ENCODE peak calls at places on chromosomes 6 and 20, in five cellular contexts. One of them, this sample, is unnamed. For H3K4me1, the result is how much of the 10 kb centered on the place peaks cover.

GRCh38 chr20:61885759-61886715 is 179.6 kb downstream of the TAF4 start:
- DNase-seq in thyroid gland: no peak
- DNase-seq in right lobe of liver: no peak
- DNase-seq in transverse colon: no peak
- DNase-seq in breast epithelium: no peak
- DNase-seq in this sample: no peak

GRCh38 chr20:20003088-20003954 is 13.8 kb upstream of the NAA20 start:
- DNase-seq in right lobe of liver: no peak
- DNase-seq in transverse colon: peak
- DNase-seq in breast epithelium: no peak
- DNase-seq in thyroid gland: peak
- DNase-seq in this sample: no peak

GRCh38 chr6:52551483-52552277 is 25.2 kb downstream of the TRAM2 start:
- DNase-seq in thyroid gland: peak
- DNase-seq in breast epithelium: peak
- DNase-seq in transverse colon: peak
- DNase-seq in right lobe of liver: peak
- DNase-seq in this sample: peak

GRCh38 chr6:34791842-34792604 is at the start of gene BLTP3A:
- DNase-seq in transverse colon: peak
- DNase-seq in thyroid gland: peak
- DNase-seq in right lobe of liver: peak
- DNase-seq in breast epithelium: no peak
- DNase-seq in this sample: peak

GRCh38 chr6:85996034-85996375 is 353.3 kb upstream of the SYNCRIP start:
- DNase-seq in breast epithelium: no peak
- DNase-seq in thyroid gland: no peak
- DNase-seq in transverse colon: no peak
- DNase-seq in right lobe of liver: no peak
- DNase-seq in this sample: no peak

GRCh38 chr6:151036869-151037680 is 171.6 kb downstream of the MTHFD1L start:
- DNase-seq in transverse colon: no peak
- DNase-seq in breast epithelium: no peak
- DNase-seq in right lobe of liver: no peak
- DNase-seq in thyroid gland: no peak
- DNase-seq in this sample: no peak

GRCh38 chr6:155188707-155189496 is 74.9 kb upstream of the CLDN20 start:
- DNase-seq in thyroid gland: no peak
- DNase-seq in right lobe of liver: no peak
- DNase-seq in breast epithelium: no peak
- DNase-seq in transverse colon: no peak
- DNase-seq in this sample: peak

GRCh38 chr20:59258103-59258705 is 42.2 kb upstream of the EDN3 start:
- DNase-seq in breast epithelium: no peak
- DNase-seq in right lobe of liver: no peak
- DNase-seq in transverse colon: no peak
- DNase-seq in thyroid gland: no peak
- DNase-seq in this sample: no peak

GRCh38 chr6:124765314-124765713 is 196.9 kb upstream of the RNF217 start:
- DNase-seq in right lobe of liver: no peak
- DNase-seq in thyroid gland: no peak
- DNase-seq in breast epithelium: no peak
- DNase-seq in transverse colon: no peak
- DNase-seq in this sample: no peak

GRCh38 chr20:63052571-63053429 is 46.0 kb upstream of the BHLHE23 start:
- DNase-seq in right lobe of liver: peak
- DNase-seq in transverse colon: no peak
- DNase-seq in breast epithelium: peak
- DNase-seq in thyroid gland: no peak
- DNase-seq in this sample: no peak

GRCh38 chr6:34161857-34162515 is 16.1 kb upstream of the GRM4 start:
- DNase-seq in transverse colon: no peak
- DNase-seq in breast epithelium: no peak
- DNase-seq in thyroid gland: no peak
- DNase-seq in right lobe of liver: no peak
- DNase-seq in this sample: no peak

GRCh38 chr20:54172856-54173652 is 732 bp downstream of the CYP24A1 start:
- DNase-seq in transverse colon: no peak
- DNase-seq in breast epithelium: no peak
- DNase-seq in thyroid gland: peak
- DNase-seq in right lobe of liver: no peak
- DNase-seq in this sample: no peak

GRCh38 chr6:150741633-150742200 is 123.8 kb upstream of the MTHFD1L start:
- DNase-seq in thyroid gland: peak
- DNase-seq in transverse colon: no peak
- DNase-seq in right lobe of liver: no peak
- DNase-seq in breast epithelium: no peak
- DNase-seq in this sample: no peak

GRCh38 chr6:164010446-164011071 is 596.0 kb downstream of the QKI start:
- DNase-seq in breast epithelium: no peak
- DNase-seq in transverse colon: no peak
- DNase-seq in right lobe of liver: no peak
- DNase-seq in thyroid gland: no peak
- DNase-seq in this sample: no peak

DNA sequence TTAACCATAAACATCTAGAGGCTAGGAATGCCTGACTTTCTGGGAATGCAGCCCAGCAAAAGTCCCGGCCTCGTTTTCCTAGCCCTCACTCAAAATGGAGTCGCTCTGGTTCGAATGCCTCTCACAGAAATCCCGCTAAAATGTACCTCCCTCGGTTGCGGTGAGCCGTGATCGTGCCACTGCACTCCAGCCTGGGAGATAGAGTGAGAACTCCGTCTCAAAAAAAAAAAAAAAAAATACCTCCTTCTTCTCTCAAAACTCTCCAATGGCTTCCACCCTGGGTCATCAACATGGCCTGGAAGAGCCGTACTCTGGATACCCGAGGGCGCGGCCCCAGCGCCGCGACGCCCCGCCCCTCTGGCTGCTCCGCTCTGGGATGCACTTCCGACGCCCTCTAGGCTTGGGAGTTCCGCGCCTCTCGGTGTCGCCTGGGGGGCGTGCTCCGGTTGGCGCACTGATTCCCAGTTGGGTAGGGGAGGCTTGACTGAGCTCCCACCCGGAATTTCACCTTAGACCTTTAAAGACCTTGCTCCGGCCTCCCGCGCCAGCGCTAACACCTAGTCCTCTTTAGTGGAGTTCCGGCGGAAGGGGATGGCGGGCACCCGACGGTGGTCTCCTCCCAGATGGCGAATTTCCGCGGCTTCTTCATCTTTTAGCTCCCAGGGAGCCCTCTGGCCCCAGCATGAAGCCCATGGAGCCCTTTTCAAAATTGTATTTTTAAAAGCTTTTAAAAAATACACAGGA is 12.3 kb downstream of the HMGN4 start:
- DNase-seq in transverse colon: peak
- DNase-seq in breast epithelium: no peak
- DNase-seq in thyroid gland: peak
- DNase-seq in right lobe of liver: peak
- DNase-seq in this sample: peak
- H3K4me3 ChIP-seq in transverse colon: peak
- H3K4me3 ChIP-seq in breast epithelium: peak
- H3K4me3 ChIP-seq in thyroid gland: peak
- H3K4me3 ChIP-seq in right lobe of liver: peak
- H3K4me3 ChIP-seq in this sample: peak

GRCh38 chr20:35603695-35604443 is 11.8 kb upstream of the SPAG4 start:
- DNase-seq in transverse colon: no peak
- DNase-seq in right lobe of liver: no peak
- DNase-seq in thyroid gland: no peak
- DNase-seq in breast epithelium: no peak
- DNase-seq in this sample: no peak

GRCh38 chr20:35601990-35602389 is 13.6 kb upstream of the SPAG4 start:
- DNase-seq in transverse colon: no peak
- DNase-seq in breast epithelium: no peak
- DNase-seq in right lobe of liver: no peak
- DNase-seq in thyroid gland: no peak
- DNase-seq in this sample: no peak

GRCh38 chr20:35606127-35606526 is 9.5 kb upstream of the SPAG4 start:
- DNase-seq in breast epithelium: no peak
- DNase-seq in right lobe of liver: no peak
- DNase-seq in transverse colon: no peak
- DNase-seq in thyroid gland: no peak
- DNase-seq in this sample: no peak

GRCh38 chr20:35602851-35603495 is 12.7 kb upstream of the SPAG4 start:
- DNase-seq in breast epithelium: no peak
- DNase-seq in transverse colon: no peak
- DNase-seq in thyroid gland: no peak
- DNase-seq in right lobe of liver: no peak
- DNase-seq in this sample: no peak

DNA sequence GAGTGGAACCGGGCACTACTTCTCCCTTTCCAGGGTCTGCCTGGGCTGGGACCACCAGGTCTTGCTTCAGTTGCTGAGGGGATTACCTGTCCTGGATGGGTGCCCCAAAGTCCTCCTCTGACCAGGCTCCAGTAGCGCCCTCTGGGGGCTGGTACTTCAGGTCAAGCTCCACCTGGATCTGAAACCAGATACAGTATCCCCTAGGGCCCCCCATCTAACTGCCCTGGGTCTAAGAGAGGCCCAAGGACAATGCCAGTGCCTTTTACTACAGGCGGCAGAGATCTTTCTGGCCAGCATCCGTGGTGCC is 11.2 kb upstream of the SPAG4 start:
- DNase-seq in thyroid gland: peak
- DNase-seq in breast epithelium: peak
- DNase-seq in transverse colon: peak
- DNase-seq in right lobe of liver: no peak
- DNase-seq in this sample: no peak
- TF ChIP-seq CTCF in thyroid gland: no peak
- TF ChIP-seq CTCF in breast epithelium: no peak
- TF ChIP-seq CTCF in transverse colon: peak
- TF ChIP-seq CTCF in right lobe of liver: no peak
- TF ChIP-seq CTCF in this sample: peak

GRCh38 chr6:131948692-131949614 is 2.2 kb downstream of the CCN2 start:
- DNase-seq in breast epithelium: no peak
- DNase-seq in right lobe of liver: no peak
- DNase-seq in transverse colon: no peak
- DNase-seq in thyroid gland: peak
- DNase-seq in this sample: peak

GRCh38 chr6:131946404-131946991 is 4.7 kb downstream of the CCN2 start:
- DNase-seq in breast epithelium: no peak
- DNase-seq in right lobe of liver: no peak
- DNase-seq in transverse colon: no peak
- DNase-seq in thyroid gland: no peak
- DNase-seq in this sample: no peak

GRCh38 chr6:131949615-131949908 is 1.6 kb downstream of the CCN2 start:
- DNase-seq in right lobe of liver: no peak
- DNase-seq in thyroid gland: no peak
- DNase-seq in breast epithelium: no peak
- DNase-seq in transverse colon: no peak
- DNase-seq in this sample: no peak

GRCh38 chr6:131946992-131947955 is 3.9 kb downstream of the CCN2 start:
- DNase-seq in right lobe of liver: no peak
- DNase-seq in thyroid gland: no peak
- DNase-seq in breast epithelium: no peak
- DNase-seq in transverse colon: no peak
- DNase-seq in this sample: no peak

DNA sequence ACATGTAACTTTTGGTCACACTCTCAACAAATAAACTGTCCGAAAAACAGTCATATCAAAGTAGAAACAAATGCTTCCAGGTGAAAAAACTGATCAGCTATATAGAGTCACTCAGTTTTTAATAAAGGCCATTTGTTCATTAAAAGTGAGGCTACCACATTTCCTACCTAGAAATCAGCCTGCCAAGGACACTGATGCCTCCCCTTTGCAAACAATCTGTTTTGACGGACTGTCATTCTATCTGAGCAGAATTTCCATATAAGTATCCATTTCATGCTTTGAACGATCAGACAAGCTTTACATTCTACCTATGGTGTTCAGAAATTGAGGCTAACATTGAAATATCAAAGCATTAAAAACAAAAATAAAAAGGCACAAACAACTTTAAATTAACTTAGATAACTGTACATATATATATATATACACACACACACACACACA is 2.9 kb downstream of the CCN2 start:
- DNase-seq in breast epithelium: no peak
- DNase-seq in transverse colon: no peak
- DNase-seq in thyroid gland: no peak
- DNase-seq in right lobe of liver: no peak
- DNase-seq in this sample: no peak
- H3K4me1 ChIP-seq in breast epithelium: under half
- H3K4me1 ChIP-seq in transverse colon: under half
- H3K4me1 ChIP-seq in thyroid gland: under half
- H3K4me1 ChIP-seq in right lobe of liver: under half
- H3K4me1 ChIP-seq in this sample: under half

DNA sequence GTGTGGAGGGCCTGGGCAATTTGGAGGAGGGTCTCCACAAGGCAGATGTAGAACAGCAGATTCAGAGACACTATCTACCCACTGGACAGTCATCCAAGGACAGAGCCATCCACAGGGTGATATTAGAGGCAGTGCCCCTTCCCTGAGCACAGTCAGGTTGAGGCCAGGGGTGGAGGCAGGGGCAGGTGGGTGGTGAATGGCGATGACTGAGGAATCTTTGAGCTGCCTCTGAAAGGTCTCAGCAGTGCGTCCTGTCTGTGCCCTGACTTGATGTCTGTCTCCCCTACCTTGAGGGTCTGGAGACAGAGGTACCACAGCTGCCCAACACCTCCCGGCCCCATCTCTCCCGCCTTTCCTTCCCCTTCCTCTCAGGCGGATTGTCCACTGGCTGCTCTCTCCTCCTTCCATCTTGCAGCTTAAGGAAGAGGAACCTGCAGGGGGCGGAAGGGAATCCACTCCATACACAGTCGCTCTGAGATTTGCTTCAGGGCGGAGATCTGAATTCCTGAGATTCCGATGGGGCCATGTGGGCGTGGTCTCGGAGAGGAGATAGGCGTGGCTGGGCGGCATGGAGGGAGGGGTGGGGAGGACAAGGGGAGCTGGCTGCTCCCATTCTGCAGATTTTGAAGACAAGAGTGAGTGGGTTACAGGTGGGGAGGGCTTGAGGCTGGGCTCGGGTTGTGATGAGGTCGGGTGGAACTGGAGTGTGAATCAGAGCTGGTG is 1.7 kb downstream of the MUCL3 start:
- DNase-seq in thyroid gland: peak
- DNase-seq in transverse colon: peak
- DNase-seq in right lobe of liver: no peak
- DNase-seq in breast epithelium: peak
- DNase-seq in this sample: peak
- H3K4me3 ChIP-seq in thyroid gland: no peak
- H3K4me3 ChIP-seq in transverse colon: no peak
- H3K4me3 ChIP-seq in right lobe of liver: no peak
- H3K4me3 ChIP-seq in breast epithelium: no peak
- H3K4me3 ChIP-seq in this sample: no peak

GRCh38 chr6:132023490-132023889 is 72.3 kb upstream of the CCN2 start:
- DNase-seq in breast epithelium: no peak
- DNase-seq in transverse colon: no peak
- DNase-seq in right lobe of liver: no peak
- DNase-seq in thyroid gland: no peak
- DNase-seq in this sample: no peak
- TF ChIP-seq CTCF in breast epithelium: no peak
- TF ChIP-seq CTCF in transverse colon: no peak
- TF ChIP-seq CTCF in right lobe of liver: no peak
- TF ChIP-seq CTCF in thyroid gland: no peak
- TF ChIP-seq CTCF in this sample: no peak

GRCh38 chr6:158021814-158022748 is 40.4 kb downstream of the SYNJ2 start:
- DNase-seq in thyroid gland: no peak
- DNase-seq in breast epithelium: no peak
- DNase-seq in transverse colon: no peak
- DNase-seq in right lobe of liver: no peak
- DNase-seq in this sample: peak
- H3K4me1 ChIP-seq in thyroid gland: under half
- H3K4me1 ChIP-seq in breast epithelium: under half
- H3K4me1 ChIP-seq in transverse colon: under half
- H3K4me1 ChIP-seq in right lobe of liver: under half
- H3K4me1 ChIP-seq in this sample: under half

This sample was measured in hepatocyte.